ENCODE peak calls at places on chromosome 4, in nine cellular contexts. C is fibroblast of the aortic adventitia, S is fibroblast of mammary gland, Y is gastrocnemius medialis, Q is BJ, N is tibial nerve, L is AG09309, X is pancreas, M is heart left ventricle. I is an unnamed sample.

GRCh38 chr4:82694892-82695291 is 103.7 kb downstream of the SCD5 start:
- DNase-seq in X (no peak), N (no peak), C (no peak), Q (no peak), L (no peak), M (no peak), Y (no peak), S (no peak), I (no peak)

GRCh38 chr4:95465010-95465409 is 83.8 kb downstream of the UNC5C start:
- DNase-seq in S (no peak), Y (no peak), M (no peak), N (no peak), C (no peak), X (no peak), Q (no peak), L (no peak), I (no peak)

GRCh38 chr4:153522800-153523089 is 56.6 kb downstream of the TMEM131L start:
- DNase-seq in Q (no peak), Y (no peak), C (no peak), L (no peak), X (no peak), N (no peak), M (no peak), S (no peak), I (no peak)

GRCh38 chr4:137794779-137795178 is 262.5 kb upstream of the PCDH18 start:
- DNase-seq in S (peak; percentile 34), L (no peak), Y (no peak), C (peak; percentile 38), Q (no peak), X (no peak), N (no peak), M (no peak), I (no peak)

GRCh38 chr4:76895619-76896018 is 2.3 kb downstream of the SOWAHB start:
- DNase-seq in S (no peak), C (no peak), N (no peak), Y (no peak), M (no peak), L (no peak), Q (no peak), X (no peak), I (no peak)

GRCh38 chr4:150255610-150256580 is 177.7 kb downstream of the DCLK2 start:
- DNase-seq in Y (no peak), X (no peak), N (no peak), L (no peak), S (no peak), M (no peak), C (peak; percentile 26), Q (no peak), I (peak; percentile 24)

GRCh38 chr4:142452132-142452855 is 393.8 kb downstream of the INPP4B start:
- DNase-seq in L (peak; percentile 16), M (no peak), N (no peak), S (peak; percentile 73), X (no peak), C (peak; percentile 57), Q (peak; percentile 25), Y (no peak), I (no peak)

GRCh38 chr4:156615066-156615514 is 356.5 kb downstream of the PDGFC start:
- DNase-seq in M (no peak), S (peak; percentile 74), L (peak; percentile 96), Q (peak; percentile 91), X (no peak), Y (no peak), C (peak; percentile 95), N (no peak), I (no peak)

GRCh38 chr4:7462509-7462971 is 27.8 kb upstream of the PSAPL1 start:
- DNase-seq in S (peak; percentile 3), L (no peak), X (no peak), N (peak; percentile 17), M (no peak), Q (no peak), C (no peak), Y (no peak), I (no peak)

GRCh38 chr4:68283095-68283494 is 37.6 kb upstream of the TMPRSS11B start:
- DNase-seq in L (no peak), Q (no peak), M (no peak), X (no peak), Y (no peak), N (no peak), C (no peak), S (no peak), I (no peak)

GRCh38 chr4:165208322-165208652 is 926 bp downstream of the KLHL2 start:
- DNase-seq in X (no peak), L (no peak), N (no peak), S (no peak), Y (no peak), Q (no peak), M (no peak), C (no peak), I (no peak)

GRCh38 chr4:1255151-1255550 is 6.2 kb upstream of the CTBP1 start:
- DNase-seq in L (no peak), C (peak; percentile 36), Q (no peak), X (no peak), S (peak; percentile 65), Y (no peak), N (no peak), M (no peak), I (no peak)

GRCh38 chr4:129172181-129172580 is 76.2 kb downstream of the C4orf33 start:
- DNase-seq in S (no peak), M (no peak), X (no peak), Y (no peak), N (no peak), C (no peak), Q (no peak), L (no peak), I (no peak)

GRCh38 chr4:129163427-129163826 is 67.5 kb downstream of the C4orf33 start:
- DNase-seq in Y (no peak), L (no peak), N (no peak), Q (no peak), S (no peak), M (no peak), C (no peak), X (no peak), I (no peak)

GRCh38 chr4:129162450-129162849 is 66.5 kb downstream of the C4orf33 start:
- DNase-seq in Q (no peak), N (no peak), Y (no peak), S (no peak), C (no peak), X (no peak), L (no peak), M (no peak), I (no peak)

GRCh38 chr4:129164243-129164642 is 68.3 kb downstream of the C4orf33 start:
- DNase-seq in L (no peak), N (no peak), M (no peak), Q (no peak), S (no peak), Y (no peak), C (no peak), X (no peak), I (no peak)

GRCh38 chr4:129167640-129168260 is 71.8 kb downstream of the C4orf33 start:
- DNase-seq in X (peak; percentile 49), L (no peak), Q (no peak), C (peak; percentile 2), Y (no peak), M (no peak), S (no peak), N (no peak), I (no peak)
- TF ChIP-seq CTCF in X (no peak), L (no peak), Q (peak; percentile 22), C (no peak), Y (no peak), M (peak; percentile 23), S (no peak), N (no peak), I (no peak)

DNA sequence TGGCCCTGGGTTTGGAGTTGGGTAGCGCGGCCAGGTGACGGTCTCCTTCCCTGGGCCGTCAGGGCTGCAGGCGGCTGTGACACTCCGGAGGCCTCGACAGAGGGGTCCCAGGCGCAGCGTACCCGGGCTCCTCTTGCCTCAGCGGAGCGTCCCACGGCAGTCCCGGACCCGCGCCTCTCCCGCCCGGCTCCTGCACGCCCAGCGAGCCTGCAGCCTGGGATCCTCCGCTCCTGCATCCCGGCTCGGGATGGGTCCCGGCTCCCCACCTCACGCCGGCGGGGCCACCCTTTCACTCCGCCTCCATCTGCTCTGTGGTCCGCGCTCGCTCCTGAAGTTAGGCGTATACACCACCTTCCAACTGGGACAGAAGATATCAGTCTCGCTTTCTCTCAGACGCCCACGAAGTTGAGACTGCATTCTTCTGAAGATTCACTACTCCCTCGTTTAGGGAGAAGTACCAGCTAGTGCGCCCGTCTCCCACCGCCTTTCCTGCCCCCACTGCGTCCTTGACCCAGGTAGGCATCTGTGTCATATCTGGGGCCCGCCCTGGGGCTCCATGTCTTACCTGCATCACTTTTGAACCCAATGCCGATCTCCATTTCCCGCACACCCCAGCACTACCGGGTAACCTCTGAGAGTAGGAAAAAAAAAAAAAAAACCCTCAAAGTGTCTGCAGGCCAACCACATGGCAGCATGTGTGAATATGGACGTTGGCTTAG is 32.3 kb upstream of the KDR start:
- DNase-seq in L (no peak), M (peak; percentile 66), S (no peak), Y (no peak), X (no peak), C (no peak), Q (no peak), N (no peak), I (no peak)
- H3K4me3 ChIP-seq in L (no peak overlapping the region), M (no peak overlapping the region), S (peak overlapping the region; percentile 30), Y (no peak overlapping the region), X (no peak overlapping the region), C (peak overlapping the region; percentile 40), Q (no peak overlapping the region), N (no peak overlapping the region), I (peak overlapping the region; percentile 25)

GRCh38 chr4:73523126-73523525 is 41.6 kb downstream of the AFM start:
- DNase-seq in L (no peak), M (no peak), C (no peak), Y (no peak), S (peak; percentile 43), X (no peak), N (no peak), Q (no peak), I (no peak)
- TF ChIP-seq CTCF in L (no peak), M (no peak), C (no peak), Y (no peak), S (no peak), X (no peak), N (no peak), Q (no peak), I (no peak)

GRCh38 chr4:116539744-116540143 is 545.6 kb downstream of the TRAM1L1 start:
- DNase-seq in M (no peak), S (no peak), L (no peak), Q (no peak), N (no peak), X (no peak), C (no peak), Y (no peak), I (no peak)
- H3K4me3 ChIP-seq in M (no peak overlapping the region), S (no peak overlapping the region), L (no peak overlapping the region), Q (no peak overlapping the region), N (no peak overlapping the region), X (no peak overlapping the region), C (no peak overlapping the region), Y (no peak overlapping the region), I (no peak overlapping the region)